ENCODE peak calls at places on chromosomes 1 and 21, in eight cellular contexts. C is neural progenitor cell; Y is cardiac muscle cell; F is ovary; L is Panc1; W is fibroblast of lung; T is naive thymus-derived CD4-positive, alpha-beta T cell; D is mammary epithelial cell. M is an unnamed sample. For H3K4me1, the result is how much of the 10 kb centered on the place peaks cover.

GRCh38 chr1:57748696-57749095 is 324.8 kb upstream of the DAB1 start:
- DNase-seq in C (no peak), Y (no peak), F (no peak), L (no peak), W (no peak), T (no peak), D (no peak), M (peak)

GRCh38 chr1:151266821-151267220 is 12.3 kb downstream of the PSMD4 start:
- DNase-seq in C (no peak), Y (no peak), F (no peak), L (no peak), W (no peak), T (no peak), D (no peak), M (no peak)

GRCh38 chr1:37811027-37811655 is 3.1 kb upstream of the YRDC start:
- DNase-seq in C (peak), Y (peak), F (no peak), L (peak), W (peak), T (peak), D (peak), M (peak)

GRCh38 chr1:240285541-240285940 is 193.9 kb downstream of the FMN2 start:
- DNase-seq in C (no peak), Y (peak), F (no peak), L (no peak), W (peak), T (no peak), D (no peak), M (no peak)

GRCh38 chr1:89022167-89022959 is at the start of gene GBP3:
- DNase-seq in C (no peak), Y (peak), F (no peak), L (peak), W (peak), T (peak), D (peak), M (peak)

GRCh38 chr21:46155514-46156377 is at the start of gene FTCD:
- DNase-seq in C (no peak), Y (no peak), F (peak), L (no peak), W (no peak), T (no peak), D (no peak), M (no peak)

GRCh38 chr1:177077734-177078489 is 86.6 kb downstream of the ASTN1 start:
- DNase-seq in C (no peak), Y (no peak), F (no peak), L (no peak), W (peak), T (no peak), D (no peak), M (no peak)

GRCh38 chr1:226939439-226940028 is 560 bp upstream of the COQ8A start:
- DNase-seq in C (peak), Y (peak), F (peak), L (no peak), W (no peak), T (peak), D (peak), M (peak)

GRCh38 chr21:22885614-22886013 is 1887.4 kb downstream of the NCAM2 start:
- DNase-seq in C (no peak), Y (no peak), F (no peak), L (no peak), W (no peak), T (no peak), D (no peak), M (no peak)

GRCh38 chr1:99644302-99645004 is 1.5 kb upstream of the PALMD start:
- DNase-seq in C (no peak), Y (peak), F (no peak), L (no peak), W (no peak), T (no peak), D (peak), M (no peak)

GRCh38 chr1:77370588-77371306 is 88.9 kb downstream of the AK5 start:
- DNase-seq in C (no peak), Y (peak), F (no peak), L (peak), W (peak), T (peak), D (peak), M (no peak)

GRCh38 chr1:176515310-176515709 is 52.3 kb downstream of the PAPPA2 start:
- DNase-seq in C (no peak), Y (no peak), F (no peak), L (peak), W (peak), T (no peak), D (peak), M (peak)

GRCh38 chr1:203536981-203537455 is 43.1 kb downstream of the OPTC start:
- DNase-seq in C (no peak), Y (peak), F (no peak), L (no peak), W (peak), T (no peak), D (peak), M (no peak)

GRCh38 chr1:201739054-201739453 is 89.9 kb upstream of the IPO9 start:
- DNase-seq in C (no peak), Y (peak), F (no peak), L (no peak), W (no peak), T (no peak), D (no peak), M (no peak)

GRCh38 chr1:110152133-110152785 is 2.0 kb downstream of the SLC6A17 start:
- DNase-seq in C (no peak), Y (no peak), F (no peak), L (no peak), W (peak), T (no peak), D (peak), M (no peak)

GRCh38 chr1:171295821-171296220 is 18.2 kb upstream of the FMO4 start:
- DNase-seq in C (no peak), Y (no peak), F (no peak), L (no peak), W (no peak), T (no peak), D (no peak), M (no peak)
- H3K4me1 ChIP-seq in C (under half), Y (under half), F (under half), L (under half), W (under half), T (under half), D (under half), M (under half)

GRCh38 chr1:18951818-18952391 is 4.6 kb downstream of the IFFO2 start:
- DNase-seq in C (no peak), Y (peak), F (no peak), L (no peak), W (no peak), T (peak), D (peak), M (no peak)
- H3K4me1 ChIP-seq in C (under half), Y (under half), F (under half), L (half or more), W (under half), T (half or more), D (half or more), M (half or more)

GRCh38 chr1:94541175-94542087 is at the start of gene F3:
- DNase-seq in C (peak), Y (peak), F (peak), L (no peak), W (peak), T (no peak), D (peak), M (peak)

GRCh38 chr1:94543893-94544635 is 2.5 kb upstream of the F3 start:
- DNase-seq in C (no peak), Y (peak), F (no peak), L (no peak), W (peak), T (no peak), D (peak), M (no peak)

GRCh38 chr1:94542088-94542671 is 621 bp upstream of the F3 start:
- DNase-seq in C (peak), Y (peak), F (peak), L (no peak), W (peak), T (no peak), D (peak), M (peak)

GRCh38 chr1:94544706-94545490 is 3.3 kb upstream of the F3 start:
- DNase-seq in C (no peak), Y (peak), F (no peak), L (no peak), W (peak), T (no peak), D (peak), M (peak)

DNA sequence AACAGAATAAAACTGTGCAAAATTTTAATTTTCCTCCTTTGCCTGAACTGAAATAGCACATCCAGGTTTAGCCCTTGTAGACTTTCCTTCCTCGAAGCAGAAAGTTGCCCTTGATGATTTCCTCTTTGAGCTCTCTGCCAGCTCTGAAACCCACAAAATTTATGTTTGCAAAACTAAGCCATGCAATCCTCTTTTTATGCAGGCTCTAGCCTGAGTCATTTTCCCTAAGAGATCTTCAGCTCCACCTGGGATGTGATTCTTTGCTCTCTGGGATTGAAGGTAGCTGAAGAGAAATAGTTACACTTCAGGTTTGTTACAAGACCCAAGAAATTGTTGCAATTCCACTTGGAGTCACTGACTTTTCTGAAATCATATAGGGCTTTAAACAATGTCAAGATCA is 1.4 kb upstream of the F3 start:
- DNase-seq in C (no peak), Y (peak), F (no peak), L (no peak), W (peak), T (no peak), D (peak), M (no peak)
- H3K4me1 ChIP-seq in C (under half), Y (under half), F (under half), L (under half), W (under half), T (under half), D (under half), M (under half)

GRCh38 chr1:3097861-3098260 is 28.9 kb downstream of the PRDM16 start:
- DNase-seq in C (no peak), Y (no peak), F (no peak), L (no peak), W (no peak), T (no peak), D (no peak), M (no peak)
- H3K4me1 ChIP-seq in C (under half), Y (under half), F (under half), L (under half), W (under half), T (under half), D (under half), M (under half)

GRCh38 chr1:164649146-164649545 is 90.2 kb downstream of the PBX1 start:
- DNase-seq in C (no peak), Y (no peak), F (no peak), L (no peak), W (no peak), T (no peak), D (no peak), M (no peak)
- H3K4me1 ChIP-seq in C (under half), Y (under half), F (under half), L (under half), W (under half), T (under half), D (under half), M (half or more)

DNA sequence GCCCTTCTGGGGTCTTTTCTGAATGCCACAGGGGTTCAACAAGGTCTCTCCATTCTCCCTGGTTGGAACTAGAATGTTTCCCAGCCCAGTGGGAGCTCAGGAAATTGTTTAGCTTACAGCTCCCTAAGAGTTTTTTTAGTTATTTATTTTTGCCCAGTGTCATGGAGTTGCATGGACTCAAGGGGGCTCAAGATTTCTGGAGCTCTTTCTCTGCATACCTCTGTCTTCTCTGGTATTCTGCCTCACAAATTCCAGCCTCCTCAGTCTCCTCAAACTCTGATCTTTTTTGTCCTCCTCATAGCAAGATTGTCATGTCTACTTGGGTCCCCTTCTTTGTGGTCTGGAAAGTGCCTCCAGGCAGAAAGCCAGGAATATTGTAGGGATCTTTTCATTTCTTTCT is 15.9 kb upstream of the PPP2R5A start:
- DNase-seq in C (peak), Y (no peak), F (no peak), L (no peak), W (no peak), T (no peak), D (no peak), M (peak)
- H3K4me1 ChIP-seq in C (under half), Y (under half), F (under half), L (under half), W (under half), T (under half), D (under half), M (under half)